ENCODE peak calls at places on chromosomes 6 and 20, in seven cellular contexts. One of them, this sample, is unnamed.

GRCh38 chr20:47985092-47985850 is 200.0 kb upstream of the SULF2 start:
- DNase-seq in lung: peak; percentile 58
- DNase-seq in OCI-LY7: peak; percentile 63
- DNase-seq in AG09319: peak; percentile 14
- DNase-seq in body of pancreas: no peak
- DNase-seq in nephron progenitor cell: no peak
- DNase-seq in retinal pigment epithelial cell: no peak
- DNase-seq in this sample: no peak

GRCh38 chr6:159988983-159989454 is 20.1 kb downstream of the IGF2R start:
- DNase-seq in lung: no peak
- DNase-seq in nephron progenitor cell: no peak
- DNase-seq in retinal pigment epithelial cell: no peak
- DNase-seq in body of pancreas: no peak
- DNase-seq in AG09319: no peak
- DNase-seq in OCI-LY7: no peak
- DNase-seq in this sample: no peak

GRCh38 chr6:151007069-151007468 is 141.6 kb downstream of the MTHFD1L start:
- DNase-seq in nephron progenitor cell: no peak
- DNase-seq in AG09319: no peak
- DNase-seq in lung: no peak
- DNase-seq in retinal pigment epithelial cell: no peak
- DNase-seq in body of pancreas: no peak
- DNase-seq in OCI-LY7: no peak
- DNase-seq in this sample: no peak

GRCh38 chr20:42005211-42005610 is 387.0 kb upstream of the CHD6 start:
- DNase-seq in body of pancreas: no peak
- DNase-seq in lung: no peak
- DNase-seq in retinal pigment epithelial cell: no peak
- DNase-seq in nephron progenitor cell: no peak
- DNase-seq in OCI-LY7: no peak
- DNase-seq in AG09319: no peak
- DNase-seq in this sample: no peak

GRCh38 chr20:3121271-3121911 is 36.9 kb upstream of the AVP start:
- DNase-seq in retinal pigment epithelial cell: no peak
- DNase-seq in OCI-LY7: no peak
- DNase-seq in AG09319: no peak
- DNase-seq in body of pancreas: no peak
- DNase-seq in lung: no peak
- DNase-seq in nephron progenitor cell: no peak
- DNase-seq in this sample: no peak

GRCh38 chr20:63861981-63862901 is 943 bp downstream of the ABHD16B start:
- DNase-seq in body of pancreas: no peak
- DNase-seq in AG09319: no peak
- DNase-seq in OCI-LY7: no peak
- DNase-seq in lung: no peak
- DNase-seq in retinal pigment epithelial cell: no peak
- DNase-seq in nephron progenitor cell: no peak
- DNase-seq in this sample: no peak

GRCh38 chr6:140774080-140774505 is 1358.6 kb upstream of the GJE1 start:
- DNase-seq in body of pancreas: peak; percentile 3
- DNase-seq in lung: no peak
- DNase-seq in AG09319: peak; percentile 15
- DNase-seq in OCI-LY7: no peak
- DNase-seq in nephron progenitor cell: no peak
- DNase-seq in retinal pigment epithelial cell: peak; percentile 58
- DNase-seq in this sample: peak; percentile 59

GRCh38 chr6:16278750-16279149 is 40.4 kb downstream of the GMPR start:
- DNase-seq in body of pancreas: no peak
- DNase-seq in lung: no peak
- DNase-seq in nephron progenitor cell: no peak
- DNase-seq in OCI-LY7: no peak
- DNase-seq in AG09319: no peak
- DNase-seq in retinal pigment epithelial cell: no peak
- DNase-seq in this sample: no peak

GRCh38 chr6:149271348-149272340 is 45.9 kb upstream of the TAB2 start:
- DNase-seq in body of pancreas: peak; percentile 62
- DNase-seq in lung: no peak
- DNase-seq in retinal pigment epithelial cell: no peak
- DNase-seq in nephron progenitor cell: no peak
- DNase-seq in AG09319: no peak
- DNase-seq in OCI-LY7: peak; percentile 21
- DNase-seq in this sample: no peak

GRCh38 chr6:2157441-2158127 is 87.8 kb downstream of the GMDS start:
- DNase-seq in body of pancreas: no peak
- DNase-seq in retinal pigment epithelial cell: no peak
- DNase-seq in AG09319: peak; percentile 87
- DNase-seq in nephron progenitor cell: no peak
- DNase-seq in lung: no peak
- DNase-seq in OCI-LY7: no peak
- DNase-seq in this sample: peak; percentile 41

GRCh38 chr6:46684771-46685170 is 2.9 kb upstream of the TDRD6 start:
- DNase-seq in lung: no peak
- DNase-seq in retinal pigment epithelial cell: peak; percentile 30
- DNase-seq in body of pancreas: no peak
- DNase-seq in nephron progenitor cell: no peak
- DNase-seq in OCI-LY7: no peak
- DNase-seq in AG09319: no peak
- DNase-seq in this sample: no peak

GRCh38 chr6:142374090-142374783 is 72.4 kb downstream of the ADGRG6 start:
- DNase-seq in OCI-LY7: no peak
- DNase-seq in retinal pigment epithelial cell: no peak
- DNase-seq in nephron progenitor cell: no peak
- DNase-seq in lung: no peak
- DNase-seq in body of pancreas: no peak
- DNase-seq in AG09319: no peak
- DNase-seq in this sample: no peak

GRCh38 chr20:57724610-57725405 is 15.0 kb upstream of the PMEPA1 start:
- DNase-seq in body of pancreas: no peak
- DNase-seq in AG09319: no peak
- DNase-seq in OCI-LY7: no peak
- DNase-seq in retinal pigment epithelial cell: no peak
- DNase-seq in lung: no peak
- DNase-seq in nephron progenitor cell: no peak
- DNase-seq in this sample: no peak
- TF ChIP-seq CTCF in body of pancreas: no peak
- TF ChIP-seq CTCF in AG09319: no peak
- TF ChIP-seq CTCF in OCI-LY7: no peak
- TF ChIP-seq CTCF in retinal pigment epithelial cell: no peak
- TF ChIP-seq CTCF in lung: no peak
- TF ChIP-seq CTCF in nephron progenitor cell: no peak
- TF ChIP-seq CTCF in this sample: no peak

DNA sequence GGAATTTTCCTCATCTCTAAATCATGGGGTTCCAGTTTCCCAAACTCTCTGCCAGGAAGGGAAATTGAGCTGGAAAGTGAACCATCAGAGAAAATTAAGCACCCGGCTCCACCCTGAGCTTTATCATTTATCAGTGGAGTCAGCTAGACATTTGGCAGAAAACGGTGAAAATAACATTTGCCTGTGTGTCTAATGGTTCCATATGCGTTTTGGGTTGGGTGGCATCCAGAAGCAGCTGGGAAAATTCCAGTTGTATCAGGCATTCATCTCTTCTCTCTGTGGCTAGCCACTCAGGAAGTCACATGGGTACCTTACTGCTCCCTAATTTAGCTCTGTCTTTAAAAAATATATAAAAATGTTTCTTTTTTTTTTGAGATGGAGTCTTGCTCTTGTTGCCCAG is 25.4 kb upstream of the ZNFX1 start:
- DNase-seq in lung: no peak
- DNase-seq in OCI-LY7: no peak
- DNase-seq in AG09319: peak; percentile 42
- DNase-seq in retinal pigment epithelial cell: no peak
- DNase-seq in nephron progenitor cell: no peak
- DNase-seq in body of pancreas: no peak
- DNase-seq in this sample: no peak
- TF ChIP-seq CTCF in lung: no peak
- TF ChIP-seq CTCF in OCI-LY7: no peak
- TF ChIP-seq CTCF in AG09319: no peak
- TF ChIP-seq CTCF in retinal pigment epithelial cell: no peak
- TF ChIP-seq CTCF in nephron progenitor cell: no peak
- TF ChIP-seq CTCF in body of pancreas: no peak
- TF ChIP-seq CTCF in this sample: no peak

GRCh38 chr6:81023708-81024107 is 728.8 kb downstream of the TENT5A start:
- DNase-seq in nephron progenitor cell: no peak
- DNase-seq in AG09319: no peak
- DNase-seq in lung: no peak
- DNase-seq in retinal pigment epithelial cell: no peak
- DNase-seq in body of pancreas: no peak
- DNase-seq in OCI-LY7: no peak
- DNase-seq in this sample: no peak

GRCh38 chr6:81031429-81031828 is 721.1 kb downstream of the TENT5A start:
- DNase-seq in retinal pigment epithelial cell: no peak
- DNase-seq in OCI-LY7: no peak
- DNase-seq in AG09319: no peak
- DNase-seq in nephron progenitor cell: no peak
- DNase-seq in body of pancreas: no peak
- DNase-seq in lung: no peak
- DNase-seq in this sample: no peak

GRCh38 chr6:81023007-81023582 is 729.4 kb downstream of the TENT5A start:
- DNase-seq in retinal pigment epithelial cell: no peak
- DNase-seq in body of pancreas: no peak
- DNase-seq in nephron progenitor cell: no peak
- DNase-seq in OCI-LY7: peak; percentile 42
- DNase-seq in lung: no peak
- DNase-seq in AG09319: no peak
- DNase-seq in this sample: no peak

DNA sequence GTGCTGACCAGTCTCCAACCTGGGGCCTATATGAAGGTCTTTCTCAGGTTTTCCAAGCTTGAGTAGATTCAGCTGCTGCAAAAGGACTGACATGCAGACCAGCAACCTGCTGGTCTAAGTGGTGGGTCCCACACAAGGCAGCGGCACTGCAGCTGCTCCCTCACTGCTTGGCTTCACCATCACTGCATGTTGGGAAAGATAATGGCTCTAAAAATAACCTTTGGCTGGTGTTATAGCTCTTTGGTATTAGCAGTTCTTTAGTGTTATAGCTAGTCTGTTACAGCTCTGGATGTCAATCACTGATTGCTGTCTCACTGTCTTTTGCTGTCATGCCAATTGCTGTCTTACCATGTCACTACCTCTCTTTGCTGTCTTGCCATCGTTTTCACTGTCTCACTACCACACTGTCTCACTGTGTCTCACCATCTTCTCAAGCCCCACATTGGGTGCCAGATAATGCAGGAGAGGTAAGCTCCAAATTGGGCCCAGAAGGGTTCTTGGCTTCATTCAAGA is 726.4 kb downstream of the TENT5A start:
- DNase-seq in lung: no peak
- DNase-seq in OCI-LY7: no peak
- DNase-seq in body of pancreas: no peak
- DNase-seq in retinal pigment epithelial cell: no peak
- DNase-seq in nephron progenitor cell: no peak
- DNase-seq in AG09319: no peak
- DNase-seq in this sample: no peak
- TF ChIP-seq CTCF in lung: no peak
- TF ChIP-seq CTCF in OCI-LY7: no peak
- TF ChIP-seq CTCF in body of pancreas: no peak
- TF ChIP-seq CTCF in retinal pigment epithelial cell: no peak
- TF ChIP-seq CTCF in nephron progenitor cell: no peak
- TF ChIP-seq CTCF in AG09319: no peak
- TF ChIP-seq CTCF in this sample: no peak

GRCh38 chr20:25275813-25276532 is 28.1 kb downstream of the PYGB start:
- DNase-seq in lung: no peak
- DNase-seq in AG09319: no peak
- DNase-seq in retinal pigment epithelial cell: no peak
- DNase-seq in OCI-LY7: no peak
- DNase-seq in nephron progenitor cell: no peak
- DNase-seq in body of pancreas: peak; percentile 1
- DNase-seq in this sample: no peak

GRCh38 chr20:25273541-25274358 is 25.9 kb downstream of the PYGB start:
- DNase-seq in nephron progenitor cell: no peak
- DNase-seq in AG09319: no peak
- DNase-seq in OCI-LY7: no peak
- DNase-seq in lung: no peak
- DNase-seq in retinal pigment epithelial cell: no peak
- DNase-seq in body of pancreas: no peak
- DNase-seq in this sample: no peak

GRCh38 chr20:25276533-25277050 is 28.7 kb downstream of the PYGB start:
- DNase-seq in body of pancreas: peak; percentile 1
- DNase-seq in nephron progenitor cell: no peak
- DNase-seq in AG09319: no peak
- DNase-seq in OCI-LY7: no peak
- DNase-seq in retinal pigment epithelial cell: no peak
- DNase-seq in lung: no peak
- DNase-seq in this sample: no peak

GRCh38 chr20:25274481-25274880 is 26.6 kb downstream of the PYGB start:
- DNase-seq in AG09319: no peak
- DNase-seq in lung: no peak
- DNase-seq in OCI-LY7: no peak
- DNase-seq in retinal pigment epithelial cell: no peak
- DNase-seq in body of pancreas: peak; percentile 1
- DNase-seq in nephron progenitor cell: no peak
- DNase-seq in this sample: no peak

GRCh38 chr20:25274891-25275812 is 27.3 kb downstream of the PYGB start:
- DNase-seq in AG09319: no peak
- DNase-seq in OCI-LY7: no peak
- DNase-seq in nephron progenitor cell: no peak
- DNase-seq in retinal pigment epithelial cell: no peak
- DNase-seq in body of pancreas: peak; percentile 1
- DNase-seq in lung: no peak
- DNase-seq in this sample: no peak
- TF ChIP-seq CTCF in AG09319: no peak
- TF ChIP-seq CTCF in OCI-LY7: no peak
- TF ChIP-seq CTCF in nephron progenitor cell: no peak
- TF ChIP-seq CTCF in retinal pigment epithelial cell: no peak
- TF ChIP-seq CTCF in body of pancreas: no peak
- TF ChIP-seq CTCF in lung: no peak
- TF ChIP-seq CTCF in this sample: no peak

DNA sequence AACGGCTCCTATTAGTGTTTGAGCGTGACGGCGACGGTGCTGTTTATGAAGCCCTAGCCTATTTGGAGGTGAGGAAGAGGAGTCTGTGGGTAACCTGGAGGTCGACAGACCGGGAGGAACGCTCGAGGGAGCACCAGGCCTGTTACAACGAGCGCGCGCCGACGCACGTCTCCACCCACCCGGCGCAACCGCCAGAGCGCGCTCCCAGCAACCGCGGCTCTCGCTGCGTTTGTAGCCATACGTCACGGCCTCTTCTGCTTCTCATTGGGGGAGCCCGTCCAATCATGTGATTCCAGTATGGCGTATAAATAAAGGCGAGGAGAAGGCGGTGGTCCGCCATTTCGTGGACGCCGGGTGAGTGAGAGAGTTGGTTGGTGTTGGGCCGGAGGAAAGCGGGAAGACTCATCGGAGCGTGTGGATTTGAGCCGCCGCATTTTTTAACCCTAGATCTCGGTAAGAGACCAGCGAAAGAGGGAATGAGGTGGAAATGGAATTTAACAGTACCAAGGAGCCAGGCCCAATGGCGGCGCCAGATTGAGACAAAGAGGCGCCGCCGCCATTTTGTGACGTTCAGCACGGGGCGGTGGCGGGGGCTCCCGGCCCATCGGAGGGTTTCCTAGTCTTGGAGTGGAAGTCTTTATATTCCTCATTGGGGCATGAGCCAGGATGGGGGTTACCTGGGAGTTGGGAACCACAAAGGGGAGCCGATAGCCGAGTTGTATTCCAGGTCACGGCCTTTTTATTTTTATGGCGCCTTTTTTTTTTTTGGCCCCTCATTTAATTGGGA is at the start of gene SRSF3:
- DNase-seq in nephron progenitor cell: peak; percentile 93
- DNase-seq in AG09319: peak; percentile 95
- DNase-seq in lung: peak; percentile 97
- DNase-seq in OCI-LY7: peak; percentile 99
- DNase-seq in retinal pigment epithelial cell: peak; percentile 94
- DNase-seq in body of pancreas: peak; percentile 98
- DNase-seq in this sample: peak; percentile 76
- TF ChIP-seq CTCF in nephron progenitor cell: no peak
- TF ChIP-seq CTCF in AG09319: peak; percentile 43
- TF ChIP-seq CTCF in lung: peak; percentile 41
- TF ChIP-seq CTCF in OCI-LY7: peak; percentile 50
- TF ChIP-seq CTCF in retinal pigment epithelial cell: peak; percentile 42
- TF ChIP-seq CTCF in body of pancreas: peak; percentile 34
- TF ChIP-seq CTCF in this sample: peak; percentile 20